ENCODE peak calls at places on chromosomes 12 and 14, in seven cellular contexts. S is gastrocnemius medialis, Y is lung, O is body of pancreas, H is neuronal stem cell, N is T-helper 17 cell, L is A673. U is an unnamed sample.

GRCh38 chr14:21395450-21395849 is 11.6 kb upstream of the SUPT16H start:
- DNase-seq in S (no peak), N (no peak), H (no peak), O (no peak), L (no peak), Y (no peak), U (no peak)

GRCh38 chr14:75391953-75392352 is 35.9 kb upstream of the JDP2 start:
- DNase-seq in H (no peak), Y (no peak), O (no peak), S (no peak), N (no peak), L (no peak), U (no peak)

GRCh38 chr14:72591401-72591800 is 302.5 kb downstream of the DPF3 start:
- DNase-seq in N (no peak), Y (no peak), L (no peak), S (no peak), O (no peak), H (no peak), U (no peak)

GRCh38 chr14:92494512-92494911 is 19.1 kb upstream of the RIN3 start:
- DNase-seq in N (no peak), Y (no peak), O (no peak), S (no peak), H (no peak), L (no peak), U (no peak)

GRCh38 chr12:104460041-104460757 is 3.5 kb downstream of the CHST11 start:
- DNase-seq in H (no peak), Y (no peak), S (no peak), N (no peak), O (no peak), L (no peak), U (no peak)

GRCh38 chr14:78508023-78508422 is 337.9 kb downstream of the NRXN3 start:
- DNase-seq in S (no peak), L (no peak), Y (no peak), N (no peak), O (no peak), H (no peak), U (no peak)

GRCh38 chr14:86462193-86462592 is 932.2 kb downstream of the FLRT2 start:
- DNase-seq in L (peak; percentile 46), H (no peak), N (no peak), Y (no peak), O (peak; percentile 45), S (no peak), U (no peak)

GRCh38 chr12:77232045-77232444 is 166.7 kb upstream of the E2F7 start:
- DNase-seq in Y (no peak), H (no peak), N (no peak), O (no peak), S (no peak), L (peak; percentile 53), U (no peak)

GRCh38 chr14:49621114-49621881 is 699 bp downstream of the MGAT2 start:
- DNase-seq in L (peak; percentile 83), Y (peak; percentile 70), S (peak; percentile 65), O (peak; percentile 75), H (no peak), N (no peak), U (peak; percentile 25)

GRCh38 chr14:24814944-24815343 is 181.0 kb upstream of the GZMB start:
- DNase-seq in N (no peak), L (no peak), S (no peak), O (peak; percentile 25), H (no peak), Y (no peak), U (no peak)

GRCh38 chr12:1716215-1716862 is 25.5 kb downstream of the ADIPOR2 start:
- DNase-seq in S (no peak), Y (no peak), L (no peak), N (no peak), H (no peak), O (no peak), U (no peak)

GRCh38 chr12:1724250-1724649 is 33.4 kb downstream of the ADIPOR2 start:
- DNase-seq in H (no peak), N (no peak), Y (no peak), L (no peak), S (no peak), O (no peak), U (no peak)

GRCh38 chr12:1716911-1717310 is 26.0 kb downstream of the ADIPOR2 start:
- DNase-seq in H (no peak), L (no peak), N (no peak), S (no peak), O (no peak), Y (no peak), U (no peak)

GRCh38 chr12:1720494-1720893 is 29.6 kb downstream of the ADIPOR2 start:
- DNase-seq in S (no peak), H (no peak), Y (no peak), O (no peak), N (no peak), L (no peak), U (no peak)

GRCh38 chr12:1719139-1719538 is 28.3 kb downstream of the ADIPOR2 start:
- DNase-seq in N (no peak), Y (no peak), O (no peak), L (no peak), S (no peak), H (no peak), U (no peak)
- H3K9me3 ChIP-seq in N (no peaks in the 10 kb centered on the region), Y (no peaks in the 10 kb centered on the region), O (no peaks in the 10 kb centered on the region), L (no peaks in the 10 kb centered on the region), S (no peaks in the 10 kb centered on the region), H (peaks cover 4% of the 10 kb centered on the region), U (peaks cover 3% of the 10 kb centered on the region)

GRCh38 chr12:57372233-57372632 is 58.6 kb downstream of the R3HDM2 start:
- DNase-seq in O (peak; percentile 6), S (no peak), Y (no peak), N (no peak), H (no peak), L (no peak), U (no peak)
- H3K9me3 ChIP-seq in O (no peaks in the 10 kb centered on the region), S (no peaks in the 10 kb centered on the region), Y (no peaks in the 10 kb centered on the region), N (no peaks in the 10 kb centered on the region), H (no peaks in the 10 kb centered on the region), L (peaks cover 3% of the 10 kb centered on the region), U (no peaks in the 10 kb centered on the region)

DNA sequence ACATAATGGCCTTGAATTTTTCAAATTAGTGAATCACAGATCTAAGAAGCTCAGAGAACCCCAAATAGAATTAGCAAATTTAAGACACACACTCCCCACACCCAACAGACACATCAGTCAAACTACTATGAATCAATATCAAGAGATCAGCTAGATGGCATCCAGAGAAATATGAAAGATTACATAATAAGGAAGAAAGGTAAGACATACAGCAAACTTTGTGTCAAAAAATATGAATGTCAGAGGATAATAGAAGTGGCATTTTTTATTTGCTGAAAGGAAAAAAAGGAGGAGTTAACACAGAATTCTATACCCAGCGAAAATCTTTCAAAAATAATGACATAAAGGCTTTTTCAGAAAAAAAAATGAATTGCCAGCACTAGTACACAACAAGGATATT is 110.5 kb upstream of the COCH start:
- DNase-seq in H (no peak), L (no peak), N (no peak), O (no peak), Y (no peak), S (no peak), U (no peak)
- H3K9me3 ChIP-seq in H (peaks cover 4% of the 10 kb centered on the region), L (peaks cover 16% of the 10 kb centered on the region), N (no peaks in the 10 kb centered on the region), O (no peaks in the 10 kb centered on the region), Y (peaks cover 4% of the 10 kb centered on the region), S (no peaks in the 10 kb centered on the region), U (peaks cover 19% of the 10 kb centered on the region)

GRCh38 chr14:20177433-20177974 is 13.2 kb upstream of the OR11G2 start:
- DNase-seq in Y (no peak), H (no peak), N (no peak), L (no peak), O (peak; percentile 65), S (no peak), U (no peak)

GRCh38 chr14:20179218-20179617 is 11.5 kb upstream of the OR11G2 start:
- DNase-seq in S (peak; percentile 17), L (no peak), Y (no peak), N (no peak), O (peak; percentile 53), H (no peak), U (no peak)

GRCh38 chr14:20179880-20180279 is 10.8 kb upstream of the OR11G2 start:
- DNase-seq in H (no peak), Y (no peak), L (no peak), N (no peak), S (no peak), O (no peak), U (no peak)

GRCh38 chr14:20176330-20176729 is 14.4 kb upstream of the OR11G2 start:
- DNase-seq in N (no peak), L (no peak), H (no peak), Y (no peak), S (no peak), O (no peak), U (no peak)
- H3K9me3 ChIP-seq in N (no peaks in the 10 kb centered on the region), L (no peaks in the 10 kb centered on the region), H (peaks cover 15% of the 10 kb centered on the region), Y (peaks cover 4% of the 10 kb centered on the region), S (no peaks in the 10 kb centered on the region), O (no peaks in the 10 kb centered on the region), U (no peaks in the 10 kb centered on the region)

GRCh38 chr12:132355742-132356681 is 26.6 kb upstream of the GALNT9 start:
- DNase-seq in S (no peak), H (no peak), O (no peak), N (no peak), L (no peak), Y (no peak), U (no peak)
- H3K9me3 ChIP-seq in S (no peaks in the 10 kb centered on the region), H (peaks cover 5% of the 10 kb centered on the region), O (no peaks in the 10 kb centered on the region), N (no peaks in the 10 kb centered on the region), L (no peaks in the 10 kb centered on the region), Y (peaks cover 4% of the 10 kb centered on the region), U (no peaks in the 10 kb centered on the region)

DNA sequence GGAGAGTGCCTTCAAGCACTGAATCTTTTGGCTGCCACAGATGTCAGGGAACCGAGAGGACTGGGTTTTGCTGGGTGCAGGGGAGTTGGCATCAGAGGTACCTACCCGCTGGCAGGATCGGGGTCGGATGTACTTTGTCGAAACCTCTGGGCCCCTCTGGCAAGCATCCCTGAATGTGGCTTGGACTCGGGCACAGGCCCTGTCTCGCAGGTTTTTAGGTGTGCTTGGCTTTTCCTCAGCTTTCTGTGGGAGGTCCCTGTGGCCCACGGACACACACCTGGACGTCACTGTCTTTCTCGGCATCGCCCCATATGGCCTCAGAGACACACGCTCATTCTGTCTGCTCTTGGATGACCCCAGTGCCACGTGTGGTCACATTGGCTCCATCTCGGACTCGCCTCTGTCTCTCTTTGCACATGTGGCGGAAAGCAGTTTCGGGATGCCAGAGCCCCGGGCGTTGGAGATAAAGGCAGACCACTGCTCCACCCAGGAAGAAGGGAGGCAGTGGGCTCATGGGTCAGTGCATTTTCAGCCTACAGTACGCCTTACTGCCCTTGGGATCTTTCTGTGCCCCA is 769.6 kb upstream of the ALG10B start:
- DNase-seq in L (no peak), H (no peak), Y (no peak), O (no peak), S (no peak), N (no peak), U (no peak)
- H3K9me3 ChIP-seq in L (no peaks in the 10 kb centered on the region), H (peaks cover 14% of the 10 kb centered on the region), Y (peaks cover 37% of the 10 kb centered on the region), O (no peaks in the 10 kb centered on the region), S (no peaks in the 10 kb centered on the region), N (no peaks in the 10 kb centered on the region), U (no peaks in the 10 kb centered on the region)

GRCh38 chr14:66677780-66678179 is 169.8 kb downstream of the GPHN start:
- DNase-seq in O (no peak), N (no peak), H (no peak), S (no peak), Y (no peak), L (no peak), U (no peak)
- H3K9me3 ChIP-seq in O (no peaks in the 10 kb centered on the region), N (peaks cover 13% of the 10 kb centered on the region), H (no peaks in the 10 kb centered on the region), S (no peaks in the 10 kb centered on the region), Y (peaks cover 4% of the 10 kb centered on the region), L (peaks cover 38% of the 10 kb centered on the region), U (peaks cover 27% of the 10 kb centered on the region)

GRCh38 chr12:111353026-111353425 is 15.9 kb downstream of the PHETA1 start:
- DNase-seq in O (no peak), H (no peak), L (no peak), Y (no peak), S (no peak), N (no peak), U (no peak)
- H3K9me3 ChIP-seq in O (no peaks in the 10 kb centered on the region), H (peaks cover 6% of the 10 kb centered on the region), L (peaks cover 4% of the 10 kb centered on the region), Y (peaks cover 10% of the 10 kb centered on the region), S (no peaks in the 10 kb centered on the region), N (no peaks in the 10 kb centered on the region), U (peaks cover 7% of the 10 kb centered on the region)

U was measured in thoracic aorta.